ENCODE peak calls at places on chromosomes 5 and 9, in five cellular contexts. X is astrocyte, C is HCT116, E is DND-41, Q is keratinocyte. P is an unnamed sample.

GRCh38 chr5:3007577-3007976 is 256.1 kb upstream of the IRX2 start:
- DNase-seq in E (no peak), X (no peak), Q (no peak), C (no peak), P (no peak)

GRCh38 chr9:25964239-25964638 is 286.0 kb upstream of the TUSC1 start:
- DNase-seq in Q (peak; percentile 21), E (peak; percentile 10), X (peak; percentile 40), C (peak; percentile 1), P (peak; percentile 18)

GRCh38 chr9:130834371-130835311 is at the start of gene ABL1:
- DNase-seq in C (peak; percentile 49), X (peak; percentile 84), E (peak; percentile 72), Q (peak; percentile 61), P (no peak)

GRCh38 chr9:120689860-120690259 is 24.4 kb downstream of the MEGF9 start:
- DNase-seq in Q (no peak), C (no peak), E (no peak), X (peak; percentile 82), P (no peak)

GRCh38 chr5:64923151-64923685 is 154.5 kb downstream of the CWC27 start:
- DNase-seq in Q (no peak), X (peak; percentile 68), E (no peak), C (no peak), P (no peak)

GRCh38 chr5:109455598-109456096 is 45.9 kb upstream of the PJA2 start:
- DNase-seq in Q (peak; percentile 92), E (peak; percentile 44), X (peak; percentile 100), C (peak; percentile 31), P (no peak)

GRCh38 chr5:36596247-36596646 is 10.2 kb upstream of the SLC1A3 start:
- DNase-seq in C (no peak), X (no peak), Q (no peak), E (no peak), P (no peak)

GRCh38 chr5:60992871-60993270 is 47.9 kb downstream of the NDUFAF2 start:
- DNase-seq in E (no peak), X (no peak), Q (no peak), C (no peak), P (no peak)

GRCh38 chr5:5770825-5771224 is 348.3 kb downstream of the ICE1 start:
- DNase-seq in C (no peak), X (no peak), Q (no peak), E (no peak), P (no peak)

GRCh38 chr9:96398582-96399334 is 15.2 kb upstream of the SLC35D2 start:
- DNase-seq in C (no peak), X (no peak), E (no peak), Q (no peak), P (no peak)

GRCh38 chr9:89174291-89174690 is 4.3 kb downstream of the SHC3 start:
- DNase-seq in C (no peak), E (no peak), X (no peak), Q (no peak), P (no peak)

GRCh38 chr5:141547921-141548320 is 59.0 kb downstream of the PCDHGC5 start:
- DNase-seq in Q (no peak), E (no peak), X (no peak), C (no peak), P (no peak)

GRCh38 chr9:123322771-123323481 is 33.1 kb upstream of the CRB2 start:
- DNase-seq in Q (no peak), E (peak; percentile 75), C (no peak), X (no peak), P (peak; percentile 73)

GRCh38 chr5:40681351-40682311 is 1.9 kb downstream of the PTGER4 start:
- DNase-seq in Q (no peak), E (peak; percentile 89), C (no peak), X (no peak), P (no peak)

GRCh38 chr9:123361731-123362560 is 5.9 kb downstream of the CRB2 start:
- DNase-seq in X (no peak), Q (no peak), E (no peak), C (no peak), P (no peak)

GRCh38 chr5:143406408-143406807 is 2.9 kb upstream of the NR3C1 start:
- DNase-seq in X (no peak), Q (no peak), C (no peak), E (no peak), P (no peak)

GRCh38 chr9:7209990-7210389 is 452.2 kb downstream of the KDM4C start:
- DNase-seq in Q (no peak), E (no peak), X (no peak), C (no peak), P (no peak)

GRCh38 chr5:148393390-148393741 is 9.6 kb downstream of the FBXO38 start:
- DNase-seq in C (no peak), E (no peak), X (no peak), Q (no peak), P (no peak)

GRCh38 chr5:455806-456205 is 12.8 kb downstream of the EXOC3 start:
- DNase-seq in X (no peak), Q (no peak), C (no peak), E (no peak), P (no peak)

GRCh38 chr5:139910901-139911300 is 115.3 kb downstream of the PSD2 start:
- DNase-seq in C (no peak), X (no peak), Q (no peak), E (no peak), P (no peak)

GRCh38 chr9:20511680-20512079 is 110.6 kb downstream of the MLLT3 start:
- DNase-seq in X (no peak), E (no peak), Q (no peak), C (no peak), P (no peak)

GRCh38 chr9:96587295-96587694 is 32.3 kb downstream of the CDC14B start:
- DNase-seq in E (no peak), X (no peak), C (no peak), Q (no peak), P (no peak)

GRCh38 chr9:72585737-72586136 is 64.3 kb downstream of the TMC1 start:
- DNase-seq in Q (peak; percentile 48), X (no peak), E (no peak), C (no peak), P (no peak)

DNA sequence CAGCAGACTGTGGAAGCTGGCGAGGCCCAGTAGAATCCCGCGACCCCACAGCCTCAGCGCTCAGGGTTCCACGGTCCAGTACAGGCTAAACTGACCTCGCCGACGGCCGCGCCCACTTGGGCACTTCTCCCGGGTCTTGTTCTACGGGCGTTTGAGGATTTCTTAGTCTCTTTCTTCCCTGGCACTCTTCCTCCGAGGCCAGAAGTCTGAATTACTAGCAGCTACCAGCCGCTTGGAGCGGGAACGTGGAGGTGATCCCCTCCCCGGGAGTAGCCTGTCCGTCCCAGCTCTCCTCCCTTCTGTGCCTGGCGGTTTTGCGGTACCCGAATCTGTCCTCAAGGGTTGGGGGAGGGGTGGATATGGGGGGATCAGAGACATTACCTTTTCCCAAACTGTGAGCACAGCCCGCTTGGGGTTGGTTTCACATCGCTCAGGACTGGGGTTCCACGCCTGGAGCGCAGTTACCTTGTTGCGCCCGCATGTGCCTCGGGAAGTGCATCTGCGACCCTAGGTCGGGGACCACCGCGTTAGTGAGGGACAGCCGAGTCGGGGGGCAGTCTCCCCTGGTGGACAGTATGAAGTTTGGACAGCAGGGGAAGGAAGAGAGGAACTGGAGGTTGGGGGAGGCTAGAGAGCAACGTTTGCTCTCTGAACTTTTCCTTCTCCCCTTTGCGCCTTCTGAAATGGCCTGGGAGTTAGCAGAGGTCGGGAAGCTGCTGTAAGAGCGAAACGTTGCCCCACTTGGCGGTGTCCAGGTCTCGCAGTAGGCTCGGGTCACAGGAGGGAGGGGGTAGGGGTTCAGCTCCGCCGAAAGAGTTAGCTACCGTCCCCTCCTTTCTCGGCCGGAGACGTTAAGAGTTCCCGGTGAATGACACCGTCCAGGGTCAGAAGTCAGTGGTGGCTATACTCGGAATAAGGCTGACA is 190.8 kb downstream of the MEF2C start:
- DNase-seq in Q (no peak), E (no peak), C (no peak), X (no peak), P (no peak)
- TF ChIP-seq EZH2 in Q (peak; percentile 88), E (no peak), C (no peak), X (no peak), P (no peak)

DNA sequence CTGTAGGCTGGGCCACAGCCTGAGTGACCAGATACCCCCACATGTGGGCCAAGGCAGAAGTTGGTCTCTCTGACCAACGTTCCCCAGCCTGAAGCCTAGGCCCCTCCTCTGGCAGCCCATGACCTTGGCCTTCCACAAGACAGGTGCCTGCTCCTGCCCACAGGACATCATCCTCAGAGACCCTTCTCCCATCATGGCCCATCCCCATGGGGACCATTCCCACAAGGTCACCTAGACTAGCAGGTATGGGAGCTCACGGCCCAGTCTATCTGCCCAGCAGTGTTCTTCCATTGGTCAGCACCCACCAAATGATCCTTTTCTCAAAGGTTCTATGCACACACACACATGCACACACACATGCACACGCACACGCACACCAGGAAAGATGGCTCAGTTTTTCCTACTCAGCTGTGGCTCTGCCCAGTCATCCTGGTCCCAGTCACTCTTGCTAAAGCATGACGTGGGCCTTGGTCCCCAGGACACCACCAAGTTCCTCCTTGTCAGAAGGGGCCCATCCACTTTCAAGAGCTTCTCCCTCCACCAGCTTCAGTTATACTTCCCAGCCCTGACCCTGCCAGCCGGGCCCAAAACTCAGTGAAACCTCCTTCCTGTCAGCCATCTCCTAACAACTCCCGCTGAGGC is 65.4 kb downstream of the PAX5 start:
- DNase-seq in Q (no peak), C (no peak), X (no peak), E (no peak), P (no peak)
- H3K27ac ChIP-seq in Q (no peak overlapping the region), C (no peak overlapping the region), X (no peak overlapping the region), E (no peak overlapping the region), P (no peak overlapping the region)

GRCh38 chr9:101414839-101415238 is 16.2 kb downstream of the ZNF189 start:
- DNase-seq in Q (no peak), E (no peak), C (no peak), X (no peak), P (no peak)
- H3K9me3 ChIP-seq in Q (peaks cover 2% of the 10 kb centered on the region), E (peaks cover 16% of the 10 kb centered on the region), C (no peaks in the 10 kb centered on the region), X (peaks cover 5% of the 10 kb centered on the region), P (peaks cover 7% of the 10 kb centered on the region)

DNA sequence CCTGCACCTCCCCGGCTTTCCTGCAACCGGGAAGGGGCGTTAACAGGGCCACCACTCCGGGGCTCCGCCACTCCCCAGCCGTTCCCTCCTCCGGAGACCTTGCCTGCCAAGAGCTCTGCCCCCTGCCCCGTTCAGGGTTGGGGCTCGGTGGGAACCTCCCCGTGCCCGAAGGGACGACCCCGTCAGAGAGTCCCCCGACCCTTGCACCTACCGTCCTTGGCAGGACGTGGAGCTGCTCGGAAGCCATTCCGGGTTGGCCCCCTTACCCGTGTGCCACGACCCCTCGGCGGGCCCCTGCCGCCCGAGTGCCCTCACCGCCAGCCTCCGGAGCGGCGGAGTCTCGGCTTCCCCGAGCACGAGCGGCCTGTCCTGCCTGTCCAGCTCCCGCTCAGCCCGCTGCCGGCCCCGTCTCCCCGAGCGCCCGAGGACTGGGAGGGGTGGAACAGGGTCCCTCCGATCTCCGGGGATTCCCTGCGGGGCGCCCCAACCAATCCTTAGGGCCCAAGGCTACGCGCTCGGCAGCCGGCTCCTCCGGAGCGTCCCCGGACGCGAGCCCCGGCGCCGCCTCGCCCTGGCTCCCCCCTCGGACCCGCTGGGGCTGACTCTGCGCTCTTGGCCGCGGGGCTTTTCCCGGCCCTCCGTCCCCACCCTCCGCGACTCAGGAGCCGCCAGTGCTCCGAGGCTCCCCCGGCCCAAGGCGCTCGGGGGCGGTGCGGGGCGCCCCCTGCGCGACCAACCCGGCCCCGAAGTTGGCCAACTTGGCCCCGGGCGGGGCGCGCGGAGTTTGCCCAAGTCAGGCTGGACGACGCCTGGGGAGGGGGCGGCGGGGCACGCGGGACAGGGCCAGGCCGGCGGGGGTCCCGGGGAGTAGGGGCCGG is 721 bp downstream of the ADAMTS2 start:
- DNase-seq in C (no peak), E (no peak), X (no peak), Q (no peak), P (no peak)
- TF ChIP-seq EZH2 in C (no peak), E (no peak), X (no peak), Q (peak; percentile 66), P (no peak)

P was measured in SK-N-MC.